ENCODE peak calls at places on chromosomes 1 and 21, in seven cellular contexts. H, G, W, J, O, D and A are unnamed samples.

GRCh38 chr1:169060010-169060722 is 46.3 kb upstream of the ATP1B1 start:
- DNase-seq in H (no peak), G (peak; percentile 84), W (no peak), J (no peak), O (no peak), D (no peak), A (no peak)

GRCh38 chr1:56496861-56497772 is 82.2 kb downstream of the PLPP3 start:
- DNase-seq in H (no peak), G (no peak), W (no peak), J (no peak), O (no peak), D (no peak), A (no peak)

GRCh38 chr1:184242507-184242943 is 144.3 kb upstream of the C1orf21 start:
- DNase-seq in H (no peak), G (no peak), W (no peak), J (no peak), O (peak; percentile 87), D (no peak), A (peak; percentile 17)

GRCh38 chr1:236172041-236172579 is 29.8 kb downstream of the GPR137B start:
- DNase-seq in H (no peak), G (no peak), W (no peak), J (no peak), O (no peak), D (no peak), A (no peak)

GRCh38 chr1:16903054-16903453 is 7.3 kb downstream of the RNU1-2 start:
- DNase-seq in H (no peak), G (peak; percentile 28), W (peak; percentile 25), J (no peak), O (peak; percentile 47), D (no peak), A (peak; percentile 70)

GRCh38 chr1:86487131-86487804 is 18.5 kb downstream of the CLCA1 start:
- DNase-seq in H (peak; percentile 66), G (no peak), W (no peak), J (no peak), O (peak; percentile 51), D (no peak), A (peak; percentile 85)

GRCh38 chr1:94031591-94031990 is 89.4 kb downstream of the ABCA4 start:
- DNase-seq in H (no peak), G (no peak), W (no peak), J (no peak), O (no peak), D (peak; percentile 82), A (no peak)

GRCh38 chr1:224617410-224618361 is 1.6 kb downstream of the CNIH3 start:
- DNase-seq in H (no peak), G (no peak), W (no peak), J (no peak), O (peak; percentile 38), D (no peak), A (no peak)

GRCh38 chr1:109395602-109396512 is 1.9 kb downstream of the SORT1 start:
- DNase-seq in H (no peak), G (peak; percentile 4), W (no peak), J (no peak), O (peak; percentile 30), D (no peak), A (peak; percentile 55)

GRCh38 chr1:201561604-201562003 is 22.7 kb downstream of the NAV1 start:
- DNase-seq in H (peak; percentile 47), G (no peak), W (no peak), J (no peak), O (no peak), D (no peak), A (peak; percentile 63)

GRCh38 chr1:114009042-114009392 is 29.7 kb downstream of the OLFML3 start:
- DNase-seq in H (no peak), G (no peak), W (no peak), J (no peak), O (no peak), D (no peak), A (no peak)

GRCh38 chr1:34361781-34362357 is 185.2 kb downstream of the C1orf94 start:
- DNase-seq in H (no peak), G (no peak), W (no peak), J (no peak), O (no peak), D (no peak), A (no peak)

GRCh38 chr1:54135436-54136120 is 17.2 kb downstream of the CDCP2 start:
- DNase-seq in H (no peak), G (no peak), W (no peak), J (no peak), O (no peak), D (peak; percentile 45), A (peak; percentile 81)

GRCh38 chr21:41943468-41944250 is 10.2 kb downstream of the C2CD2 start:
- DNase-seq in H (no peak), G (no peak), W (no peak), J (no peak), O (no peak), D (peak; percentile 20), A (no peak)

GRCh38 chr1:6600410-6601048 is 2.1 kb downstream of the KLHL21 start:
- DNase-seq in H (no peak), G (no peak), W (no peak), J (no peak), O (no peak), D (no peak), A (no peak)

GRCh38 chr21:45870851-45871615 is 110.5 kb upstream of the COL6A1 start:
- DNase-seq in H (no peak), G (no peak), W (no peak), J (no peak), O (no peak), D (no peak), A (no peak)

GRCh38 chr1:12593621-12594066 is 24.4 kb downstream of the DHRS3 start:
- DNase-seq in H (peak; percentile 75), G (peak; percentile 83), W (no peak), J (no peak), O (peak; percentile 53), D (peak; percentile 62), A (peak; percentile 62)

GRCh38 chr1:151166506-151166956 is 587 bp downstream of the SCNM1 start:
- DNase-seq in H (no peak), G (peak; percentile 36), W (peak; percentile 23), J (no peak), O (peak; percentile 63), D (peak; percentile 21), A (peak; percentile 60)

GRCh38 chr1:23101891-23102688 is 66.6 kb downstream of the LUZP1 start:
- DNase-seq in H (no peak), G (no peak), W (no peak), J (no peak), O (peak; percentile 56), D (no peak), A (peak; percentile 72)